ENCODE peak calls at places on chromosomes 7 and 10, in seven cellular contexts. E is EL, N is COR-L47, H is type B pancreatic cell, C is fibroblast of the aortic adventitia, V is NCI-H82, Z is GM19239. Y is an unnamed sample.

GRCh38 chr7:41584746-41585145 is 118.1 kb downstream of the INHBA start:
- DNase-seq in E (peak), N (no peak), H (no peak), C (no peak), V (no peak), Z (no peak), Y (no peak)

GRCh38 chr10:47087667-47088066 is 176.4 kb downstream of the PTPN20 start:
- DNase-seq in E (no peak), N (no peak), H (no peak), C (no peak), V (no peak), Z (no peak), Y (no peak)

GRCh38 chr7:17663056-17663675 is 277.1 kb downstream of the SNX13 start:
- DNase-seq in E (peak), N (no peak), H (no peak), C (peak), V (no peak), Z (no peak), Y (no peak)

GRCh38 chr7:5659584-5659983 is 121.9 kb downstream of the RNF216 start:
- DNase-seq in E (no peak), N (no peak), H (no peak), C (no peak), V (no peak), Z (no peak), Y (no peak)

GRCh38 chr7:39238209-39238869 is 260.6 kb downstream of the POU6F2 start:
- DNase-seq in E (no peak), N (no peak), H (no peak), C (no peak), V (peak), Z (no peak), Y (no peak)

GRCh38 chr10:69952801-69953200 is 99.8 kb upstream of the MACROH2A2 start:
- DNase-seq in E (no peak), N (no peak), H (no peak), C (peak), V (no peak), Z (no peak), Y (no peak)

GRCh38 chr10:66180651-66181318 is 745.1 kb upstream of the LRRTM3 start:
- DNase-seq in E (peak), N (peak), H (no peak), C (peak), V (peak), Z (peak), Y (no peak)

GRCh38 chr7:28062197-28062988 is 118.2 kb downstream of the JAZF1 start:
- DNase-seq in E (peak), N (peak), H (no peak), C (peak), V (peak), Z (no peak), Y (no peak)

GRCh38 chr7:66837007-66837406 is 84.0 kb upstream of the TMEM248 start:
- DNase-seq in E (peak), N (no peak), H (no peak), C (no peak), V (peak), Z (no peak), Y (no peak)

GRCh38 chr7:32890553-32891045 is 961 bp downstream of the KBTBD2 start:
- DNase-seq in E (peak), N (peak), H (no peak), C (peak), V (peak), Z (peak), Y (no peak)

GRCh38 chr7:6530626-6531491 is 20.4 kb downstream of the GRID2IP start:
- DNase-seq in E (no peak), N (no peak), H (no peak), C (no peak), V (no peak), Z (no peak), Y (no peak)

GRCh38 chr10:16612148-16612742 is 90.6 kb upstream of the C1QL3 start:
- DNase-seq in E (peak), N (no peak), H (no peak), C (peak), V (no peak), Z (no peak), Y (no peak)

GRCh38 chr10:458466-458865 is 231.0 kb downstream of the DIP2C start:
- DNase-seq in E (no peak), N (no peak), H (no peak), C (no peak), V (no peak), Z (no peak), Y (no peak)

GRCh38 chr7:147997636-147998035 is 592.9 kb upstream of the C7orf33 start:
- DNase-seq in E (no peak), N (no peak), H (no peak), C (no peak), V (no peak), Z (no peak), Y (no peak)

GRCh38 chr10:48496831-48497792 is 107.8 kb downstream of the ARHGAP22 start:
- DNase-seq in E (peak), N (no peak), H (peak), C (peak), V (no peak), Z (no peak), Y (peak)

GRCh38 chr10:120887482-120887881 is 36.3 kb downstream of the WDR11 start:
- DNase-seq in E (no peak), N (no peak), H (no peak), C (no peak), V (no peak), Z (no peak), Y (no peak)

GRCh38 chr10:104254493-104255243 is at the start of gene GSTO1:
- DNase-seq in E (peak), N (no peak), H (no peak), C (peak), V (peak), Z (peak), Y (no peak)

GRCh38 chr10:119701861-119702260 is 24.0 kb upstream of the INPP5F start:
- DNase-seq in E (peak), N (no peak), H (no peak), C (peak), V (no peak), Z (no peak), Y (no peak)

GRCh38 chr7:66152538-66153191 is 38.0 kb downstream of the CRCP start:
- DNase-seq in E (peak), N (no peak), H (no peak), C (peak), V (no peak), Z (no peak), Y (no peak)

GRCh38 chr7:84113286-84113685 is 81.3 kb downstream of the SEMA3A start:
- DNase-seq in E (no peak), N (no peak), H (no peak), C (no peak), V (no peak), Z (no peak), Y (no peak)

GRCh38 chr10:29245476-29245875 is 43.4 kb upstream of the LYZL1 start:
- DNase-seq in E (no peak), N (no peak), H (no peak), C (no peak), V (peak), Z (no peak), Y (no peak)

GRCh38 chr7:45627691-45628456 is 53.7 kb downstream of the ADCY1 start:
- DNase-seq in E (no peak), N (no peak), H (no peak), C (no peak), V (no peak), Z (no peak), Y (no peak)

GRCh38 chr7:98551541-98552273 is 65.4 kb upstream of the NPTX2 start:
- DNase-seq in E (no peak), N (no peak), H (no peak), C (no peak), V (no peak), Z (no peak), Y (no peak)

GRCh38 chr10:14254368-14254767 is 76.4 kb downstream of the FRMD4A start:
- DNase-seq in E (peak), N (no peak), H (no peak), C (peak), V (no peak), Z (no peak), Y (no peak)

GRCh38 chr10:19843487-19843886 is 27.3 kb downstream of the PLXDC2 start:
- DNase-seq in E (no peak), N (no peak), H (no peak), C (peak), V (no peak), Z (no peak), Y (no peak)

GRCh38 chr7:148332787-148333186 is 257.8 kb upstream of the C7orf33 start:
- DNase-seq in E (no peak), N (no peak), H (no peak), C (no peak), V (no peak), Z (no peak), Y (no peak)

GRCh38 chr10:81472927-81473470 is 402.0 kb upstream of the NRG3 start:
- DNase-seq in E (no peak), N (no peak), H (no peak), C (no peak), V (peak), Z (no peak), Y (no peak)

GRCh38 chr10:104045151-104046089 is 40.3 kb downstream of the COL17A1 start:
- DNase-seq in E (peak), N (peak), H (no peak), C (peak), V (peak), Z (no peak), Y (peak)